ENCODE peak calls at places on chromosomes 5 and 9, in four cellular contexts. F is IMR-90, P is lower leg skin, O is uterus. C is an unnamed sample.

GRCh38 chr5:154610321-154611154 is 132.5 kb upstream of the HAND1 start:
- DNase-seq in F (peak), P (peak), O (peak), C (peak)

GRCh38 chr9:100473271-100474081 is 527 bp downstream of the TMEFF1 start:
- DNase-seq in F (peak), P (no peak), O (no peak), C (peak)

GRCh38 chr5:115398726-115399125 is 102.3 kb upstream of the CCDC112 start:
- DNase-seq in F (peak), P (no peak), O (no peak), C (no peak)

GRCh38 chr5:161895510-161895909 is 47.6 kb downstream of the GABRA1 start:
- DNase-seq in F (no peak), P (no peak), O (no peak), C (no peak)

GRCh38 chr5:45695680-45696093 is 493 bp downstream of the HCN1 start:
- DNase-seq in F (no peak), P (no peak), O (no peak), C (no peak)

GRCh38 chr9:38432922-38433510 is 8.8 kb upstream of the IGFBPL1 start:
- DNase-seq in F (peak), P (no peak), O (no peak), C (no peak)

GRCh38 chr5:154791535-154791934 is 36.4 kb downstream of the LARP1 start:
- DNase-seq in F (no peak), P (no peak), O (no peak), C (no peak)

GRCh38 chr9:16039103-16039987 is 486.5 kb downstream of the CCDC171 start:
- DNase-seq in F (peak), P (no peak), O (peak), C (no peak)

GRCh38 chr5:180331647-180331950 is 21.5 kb downstream of the GFPT2 start:
- DNase-seq in F (no peak), P (no peak), O (no peak), C (no peak)

GRCh38 chr5:177421046-177421798 is 5.3 kb upstream of the GRK6 start:
- DNase-seq in F (peak), P (no peak), O (no peak), C (no peak)

GRCh38 chr5:179234563-179235135 is 110.6 kb downstream of the ADAMTS2 start:
- DNase-seq in F (no peak), P (peak), O (no peak), C (no peak)

GRCh38 chr5:137808503-137809135 is 54.5 kb upstream of the HNRNPA0 start:
- DNase-seq in F (no peak), P (no peak), O (no peak), C (no peak)

GRCh38 chr5:173882632-173883031 is 5.5 kb upstream of the CPEB4 start:
- DNase-seq in F (peak), P (no peak), O (no peak), C (peak)

GRCh38 chr9:137389428-137389746 is 33.6 kb downstream of the EXD3 start:
- DNase-seq in F (no peak), P (no peak), O (no peak), C (no peak)

GRCh38 chr9:104961238-104961637 is 33.3 kb upstream of the ABCA1 start:
- DNase-seq in F (peak), P (peak), O (no peak), C (peak)

GRCh38 chr5:72503888-72504491 is 3.2 kb downstream of the ZNF366 start:
- DNase-seq in F (peak), P (no peak), O (no peak), C (peak)

GRCh38 chr9:21677834-21678233 is 124.6 kb upstream of the MTAP start:
- DNase-seq in F (peak), P (no peak), O (no peak), C (no peak)

GRCh38 chr9:127279717-127280285 is 15.2 kb downstream of the GARNL3 start:
- DNase-seq in F (no peak), P (no peak), O (no peak), C (no peak)
- TF ChIP-seq POLR2A in F (no peak), P (no peak), O (no peak), C (no peak)

GRCh38 chr5:127832057-127832456 is 128.9 kb downstream of the CCDC192 start:
- DNase-seq in F (no peak), P (no peak), O (no peak), C (no peak)
- TF ChIP-seq POLR2A in F (no peak), P (no peak), O (no peak), C (no peak)

GRCh38 chr5:142324377-142324870 is 397 bp downstream of the SPRY4 start:
- DNase-seq in F (no peak), P (no peak), O (peak), C (no peak)

GRCh38 chr5:142325677-142326479 is 1.1 kb upstream of the SPRY4 start:
- DNase-seq in F (peak), P (peak), O (no peak), C (peak)

GRCh38 chr5:142323480-142324376 is 1.1 kb downstream of the SPRY4 start:
- DNase-seq in F (peak), P (peak), O (no peak), C (no peak)

GRCh38 chr5:142326480-142326938 is 1.7 kb upstream of the SPRY4 start:
- DNase-seq in F (no peak), P (no peak), O (no peak), C (no peak)

DNA sequence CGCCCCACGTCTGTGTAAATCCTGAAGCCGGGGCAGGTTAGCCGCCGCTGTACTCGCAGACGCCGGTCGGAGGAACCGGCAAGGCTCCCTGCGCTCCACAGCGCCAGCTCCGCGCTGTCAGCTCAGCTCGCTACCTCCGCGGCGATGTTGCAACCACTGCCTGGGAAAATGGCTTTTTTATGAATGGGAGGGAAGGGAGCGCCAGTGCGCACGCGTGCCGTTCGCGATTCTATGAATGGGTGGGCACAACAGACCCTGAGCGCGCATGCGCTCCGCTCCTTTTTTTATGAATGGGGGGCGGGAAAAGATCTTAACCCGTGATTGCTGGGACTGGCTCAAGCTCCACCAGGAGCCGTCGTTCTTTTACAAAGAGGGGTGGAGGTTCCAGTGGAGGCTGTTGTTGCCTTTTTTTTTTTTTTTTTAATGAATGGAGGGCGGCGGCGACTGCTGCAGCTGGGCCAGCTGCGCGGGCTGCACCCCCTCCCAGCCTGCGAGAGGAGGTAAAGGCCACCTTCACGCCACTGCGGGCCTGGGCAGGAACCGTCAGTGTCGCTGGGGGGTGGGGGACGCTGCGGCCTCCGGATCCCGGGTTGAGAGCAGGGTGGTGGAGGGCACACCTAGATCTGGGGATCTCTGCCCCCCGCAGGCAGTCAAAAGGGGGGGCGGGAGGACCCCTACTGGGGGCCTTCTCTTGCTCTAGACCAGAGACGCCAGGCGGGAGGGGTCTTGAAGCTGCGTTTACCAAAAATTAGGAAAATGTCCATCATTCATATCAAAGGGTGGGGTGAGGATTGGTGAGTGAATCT is at the start of gene SPRY4:
- DNase-seq in F (peak), P (peak), O (peak), C (peak)
- TF ChIP-seq POLR2A in F (peak), P (no peak), O (peak), C (peak)

DNA sequence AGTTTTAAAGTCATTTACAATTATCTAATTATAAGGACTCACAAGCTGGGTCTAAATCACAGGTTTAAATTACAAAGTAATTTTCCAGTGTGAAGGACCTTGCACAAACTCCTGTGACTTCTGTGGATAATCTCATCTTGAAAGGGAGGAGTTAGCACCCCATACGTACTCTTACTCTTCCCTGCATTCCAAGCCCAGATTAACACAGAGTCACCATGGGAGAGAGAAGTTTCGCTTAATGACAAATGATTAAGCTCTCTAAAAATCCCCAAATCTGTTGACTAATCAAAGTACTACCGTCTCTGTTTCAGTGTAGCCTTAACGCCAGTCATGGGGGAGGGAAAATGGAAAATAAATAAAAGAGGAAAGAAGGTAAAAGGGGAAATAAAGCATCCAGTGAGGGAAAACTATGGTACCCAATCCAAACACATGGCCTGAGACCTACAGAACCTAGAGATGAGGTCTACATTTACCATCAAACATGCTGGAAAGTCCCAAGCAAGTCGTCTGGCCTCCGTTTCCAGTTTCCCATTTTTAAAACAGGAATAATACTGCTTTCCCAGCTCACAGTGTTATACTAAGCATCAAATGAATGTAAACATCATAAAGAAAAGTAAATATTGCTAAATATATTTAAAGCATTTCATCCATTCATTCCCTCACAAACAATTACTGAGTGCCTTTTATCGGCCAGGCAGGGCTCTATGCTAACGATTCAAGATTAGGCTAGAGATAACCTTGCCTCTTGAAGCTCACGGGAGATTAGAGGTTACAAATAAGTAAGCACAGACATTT is 63.2 kb downstream of the PCA3 start:
- DNase-seq in F (no peak), P (no peak), O (no peak), C (no peak)
- TF ChIP-seq POLR2A in F (no peak), P (no peak), O (no peak), C (no peak)

GRCh38 chr9:135930446-135931345 is 23.4 kb upstream of the CAMSAP1 start:
- DNase-seq in F (no peak), P (no peak), O (no peak), C (no peak)
- TF ChIP-seq POLR2A in F (no peak), P (no peak), O (no peak), C (no peak)